ENCODE peak calls at places on chromosome 19, in five cellular contexts. Y is foreskin keratinocyte, I is psoas muscle, W is uterus, Z is RWPE2. U is an unnamed sample. For H3K27me3, the result is how much of the 10 kb centered on the place peaks cover.

GRCh38 chr19:13036366-13036976 is 41.2 kb downstream of the NFIX start:
- DNase-seq in Y (no peak), I (peak), W (peak), Z (no peak), U (no peak)

GRCh38 chr19:13002389-13002898 is 7.2 kb downstream of the NFIX start:
- DNase-seq in Y (no peak), I (peak), W (no peak), Z (no peak), U (peak)

GRCh38 chr19:532578-533484 is 1.3 kb downstream of the CDC34 start:
- DNase-seq in Y (peak), I (peak), W (peak), Z (no peak), U (peak)

GRCh38 chr19:53509845-53510244 is 28.1 kb upstream of the ZNF331 start:
- DNase-seq in Y (no peak), I (no peak), W (no peak), Z (no peak), U (no peak)

GRCh38 chr19:56808717-56809392 is 31.7 kb downstream of the PEG3 start:
- DNase-seq in Y (no peak), I (no peak), W (no peak), Z (no peak), U (no peak)

GRCh38 chr19:43700368-43701015 is 15.4 kb upstream of the IRGC start:
- DNase-seq in Y (peak), I (peak), W (peak), Z (no peak), U (no peak)

GRCh38 chr19:44570984-44571684 is 41.7 kb upstream of the CEACAM20 start:
- DNase-seq in Y (peak), I (no peak), W (peak), Z (no peak), U (peak)

GRCh38 chr19:13748169-13748884 is 16.0 kb upstream of the MRI1 start:
- DNase-seq in Y (no peak), I (no peak), W (no peak), Z (no peak), U (no peak)

GRCh38 chr19:3916033-3916432 is 16.8 kb upstream of the NMRK2 start:
- DNase-seq in Y (no peak), I (no peak), W (no peak), Z (no peak), U (no peak)

GRCh38 chr19:16285769-16286564 is 38.7 kb upstream of the KLF2 start:
- DNase-seq in Y (no peak), I (peak), W (peak), Z (no peak), U (no peak)

GRCh38 chr19:23393121-23393520 is 2.1 kb downstream of the ZNF91 start:
- DNase-seq in Y (no peak), I (no peak), W (no peak), Z (no peak), U (no peak)

GRCh38 chr19:898663-899062 is 5.4 kb downstream of the RNU6-9 start:
- DNase-seq in Y (no peak), I (peak), W (no peak), Z (no peak), U (no peak)

GRCh38 chr19:16920816-16921529 is 32.2 kb downstream of the F2RL3 start:
- DNase-seq in Y (peak), I (peak), W (no peak), Z (peak), U (peak)

GRCh38 chr19:56350416-56351045 is 35.9 kb upstream of the ZSCAN5A start:
- DNase-seq in Y (no peak), I (no peak), W (peak), Z (no peak), U (peak)

GRCh38 chr19:12880551-12881171 is 588 bp downstream of the DNASE2 start:
- DNase-seq in Y (no peak), I (no peak), W (peak), Z (no peak), U (no peak)

GRCh38 chr19:34269968-34270621 is 15.7 kb downstream of the GARRE1 start:
- DNase-seq in Y (peak), I (peak), W (peak), Z (no peak), U (no peak)

GRCh38 chr19:15479391-15480345 is at the start of gene PGLYRP2:
- DNase-seq in Y (no peak), I (peak), W (no peak), Z (no peak), U (peak)

GRCh38 chr19:1907563-1908363 is 2.6 kb downstream of the ADAT3 start:
- DNase-seq in Y (no peak), I (peak), W (no peak), Z (no peak), U (no peak)

GRCh38 chr19:30666301-30666803 is 294.2 kb downstream of the ZNF536 start:
- DNase-seq in Y (no peak), I (peak), W (peak), Z (no peak), U (no peak)

GRCh38 chr19:58228584-58229254 is at the start of gene ZNF544:
- DNase-seq in Y (peak), I (peak), W (peak), Z (peak), U (peak)

GRCh38 chr19:6536138-6536671 is 5.4 kb downstream of the TNFSF9 start:
- DNase-seq in Y (peak), I (peak), W (peak), Z (no peak), U (no peak)

GRCh38 chr19:13244920-13245319 is 94.7 kb downstream of the IER2 start:
- DNase-seq in Y (no peak), I (no peak), W (no peak), Z (no peak), U (no peak)

GRCh38 chr19:58569943-58570670 is 3.0 kb downstream of the MZF1 start:
- DNase-seq in Y (no peak), I (no peak), W (peak), Z (no peak), U (no peak)

GRCh38 chr19:588758-589692 is 656 bp upstream of the HCN2 start:
- DNase-seq in Y (no peak), I (no peak), W (no peak), Z (peak), U (no peak)

GRCh38 chr19:11452814-11453335 is 17.4 kb downstream of the PRKCSH start:
- DNase-seq in Y (no peak), I (no peak), W (no peak), Z (no peak), U (no peak)

GRCh38 chr19:8071912-8072311 is 19.4 kb downstream of the CCL25 start:
- DNase-seq in Y (no peak), I (no peak), W (no peak), Z (no peak), U (no peak)

GRCh38 chr19:21878646-21879045 is 42.7 kb upstream of the ZNF43 start:
- DNase-seq in Y (no peak), I (no peak), W (no peak), Z (no peak), U (no peak)

GRCh38 chr19:35549174-35549788 is 3.9 kb downstream of the TMEM147 start:
- DNase-seq in Y (peak), I (no peak), W (peak), Z (no peak), U (peak)

GRCh38 chr19:4977299-4978174 is 8.6 kb downstream of the KDM4B start:
- DNase-seq in Y (peak), I (peak), W (peak), Z (no peak), U (no peak)

GRCh38 chr19:12938536-12939291 is at the start of gene CALR:
- DNase-seq in Y (no peak), I (peak), W (no peak), Z (no peak), U (no peak)

GRCh38 chr19:21580101-21580500 is 74.7 kb downstream of the ZNF429 start:
- DNase-seq in Y (no peak), I (no peak), W (no peak), Z (no peak), U (no peak)

GRCh38 chr19:54030895-54031586 is 32.7 kb downstream of the VSTM1 start:
- DNase-seq in Y (no peak), I (no peak), W (no peak), Z (no peak), U (no peak)

GRCh38 chr19:53112286-53112685 is 9.1 kb upstream of the ZNF160 start:
- DNase-seq in Y (no peak), I (no peak), W (no peak), Z (no peak), U (no peak)

GRCh38 chr19:34314437-34315313 is 50.3 kb upstream of the GPI start:
- DNase-seq in Y (no peak), I (no peak), W (no peak), Z (no peak), U (no peak)

GRCh38 chr19:14550201-14550754 is 20.9 kb downstream of the TECR start:
- DNase-seq in Y (no peak), I (no peak), W (no peak), Z (peak), U (peak)

GRCh38 chr19:47436712-47437401 is 17.5 kb upstream of the MEIS3 start:
- DNase-seq in Y (no peak), I (peak), W (peak), Z (no peak), U (peak)

GRCh38 chr19:15432629-15433518 is 14.1 kb upstream of the AKAP8L start:
- DNase-seq in Y (peak), I (peak), W (peak), Z (peak), U (peak)

DNA sequence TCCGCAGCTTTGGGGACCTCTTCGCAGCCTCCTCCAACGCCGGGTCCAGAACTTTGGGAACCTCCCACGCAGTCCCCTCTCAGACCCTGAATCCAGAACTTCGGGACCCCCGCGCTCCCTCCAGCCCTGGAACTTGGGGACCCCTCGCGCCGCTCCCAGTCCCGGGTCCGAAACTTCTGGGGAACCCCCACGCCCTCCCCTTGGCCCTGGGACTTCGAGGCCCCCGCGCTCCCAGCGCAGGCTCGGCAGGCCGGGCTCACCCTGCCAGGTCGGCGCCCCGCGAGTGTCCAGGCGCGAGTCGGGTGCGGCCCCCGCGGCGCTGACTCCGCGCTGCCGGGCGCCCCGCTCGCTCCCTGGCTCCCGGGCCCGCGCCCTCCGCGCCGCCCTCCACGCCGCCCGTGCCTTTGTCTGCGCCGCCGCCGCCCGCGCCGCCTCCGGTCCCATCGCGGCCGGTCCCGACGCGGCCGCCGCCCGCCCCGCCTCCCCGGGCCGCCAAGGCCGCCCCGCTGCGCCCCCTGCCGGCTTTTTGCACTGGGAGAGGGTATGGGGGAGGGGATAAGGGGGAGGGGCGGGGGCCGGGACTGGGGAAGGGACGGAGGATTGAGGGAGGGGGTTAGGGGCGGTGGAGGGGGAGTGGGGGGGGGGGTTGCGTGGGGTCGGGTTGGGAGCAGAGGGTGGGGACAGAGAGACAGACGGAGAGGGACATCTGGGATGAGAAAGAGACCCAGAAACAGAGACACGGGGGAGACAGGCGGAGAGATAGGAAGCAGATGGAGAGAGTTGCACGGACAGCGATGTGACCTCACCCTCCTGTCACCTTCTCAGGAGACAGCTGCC is at the start of gene HOMER3:
- DNase-seq in Y (no peak), I (peak), W (peak), Z (no peak), U (peak)
- H3K27me3 ChIP-seq in Y (under half), I (under half), W (under half), Z (under half), U (under half)

GRCh38 chr19:38013913-38014575 is 107.0 kb downstream of the SIPA1L3 start:
- DNase-seq in Y (no peak), I (no peak), W (no peak), Z (no peak), U (no peak)
- H3K27me3 ChIP-seq in Y (under half), I (under half), W (under half), Z (under half), U (under half)

DNA sequence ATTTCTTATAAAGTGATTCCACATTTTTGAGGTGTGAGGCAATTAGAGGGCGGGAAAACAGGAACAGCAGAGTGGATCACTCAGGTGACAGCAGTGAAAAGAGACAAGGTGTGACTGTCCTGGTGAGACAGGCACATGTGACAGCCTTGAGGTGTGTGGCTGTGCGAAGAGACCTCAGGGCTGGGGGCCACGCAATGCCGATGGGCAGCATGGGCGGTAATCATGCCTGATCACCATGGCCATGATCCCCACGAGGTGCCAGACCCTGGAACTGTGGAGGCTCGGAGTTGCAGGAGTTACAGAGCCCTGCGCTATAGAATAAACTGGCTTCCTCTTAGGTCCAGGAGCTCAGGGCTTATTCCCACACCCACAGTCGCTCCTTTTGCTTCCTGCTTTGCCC is 2.0 kb downstream of the SPACA6 start:
- DNase-seq in Y (no peak), I (no peak), W (no peak), Z (no peak), U (no peak)
- H3K27me3 ChIP-seq in Y (under half), I (under half), W (under half), Z (under half), U (under half)

GRCh38 chr19:41921280-41922219 is 6.7 kb downstream of the ERFL start:
- DNase-seq in Y (no peak), I (peak), W (no peak), Z (no peak), U (no peak)

GRCh38 chr19:41922220-41922576 is 6.1 kb downstream of the ERFL start:
- DNase-seq in Y (no peak), I (no peak), W (no peak), Z (no peak), U (no peak)

GRCh38 chr19:41922585-41922984 is 5.7 kb downstream of the ERFL start:
- DNase-seq in Y (no peak), I (no peak), W (no peak), Z (no peak), U (no peak)

GRCh38 chr19:41919948-41920712 is 8.1 kb downstream of the ERFL start:
- DNase-seq in Y (peak), I (no peak), W (no peak), Z (no peak), U (no peak)

DNA sequence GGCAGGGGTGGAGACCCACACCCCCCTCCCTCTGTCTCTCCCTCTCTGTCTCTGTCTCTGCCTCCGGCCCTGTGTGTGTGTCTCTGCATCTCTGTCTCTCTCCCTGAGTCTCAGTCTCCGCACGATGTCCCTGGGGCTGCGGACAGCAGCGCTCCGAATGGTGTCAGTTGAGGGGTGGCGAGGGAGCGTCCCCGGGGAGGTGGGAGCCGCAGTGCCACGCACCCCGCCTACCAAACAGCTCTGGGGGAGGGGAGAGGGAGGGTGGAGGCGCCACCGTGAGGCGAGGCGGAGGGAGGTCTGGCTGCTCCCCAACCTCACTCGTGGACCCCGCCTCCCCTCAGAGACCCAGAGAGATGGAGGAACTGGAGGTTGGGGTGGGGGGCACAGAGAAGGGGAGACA is 7.4 kb downstream of the ERFL start:
- DNase-seq in Y (no peak), I (no peak), W (no peak), Z (no peak), U (no peak)
- H3K27me3 ChIP-seq in Y (half or more), I (half or more), W (under half), Z (half or more), U (under half)

DNA sequence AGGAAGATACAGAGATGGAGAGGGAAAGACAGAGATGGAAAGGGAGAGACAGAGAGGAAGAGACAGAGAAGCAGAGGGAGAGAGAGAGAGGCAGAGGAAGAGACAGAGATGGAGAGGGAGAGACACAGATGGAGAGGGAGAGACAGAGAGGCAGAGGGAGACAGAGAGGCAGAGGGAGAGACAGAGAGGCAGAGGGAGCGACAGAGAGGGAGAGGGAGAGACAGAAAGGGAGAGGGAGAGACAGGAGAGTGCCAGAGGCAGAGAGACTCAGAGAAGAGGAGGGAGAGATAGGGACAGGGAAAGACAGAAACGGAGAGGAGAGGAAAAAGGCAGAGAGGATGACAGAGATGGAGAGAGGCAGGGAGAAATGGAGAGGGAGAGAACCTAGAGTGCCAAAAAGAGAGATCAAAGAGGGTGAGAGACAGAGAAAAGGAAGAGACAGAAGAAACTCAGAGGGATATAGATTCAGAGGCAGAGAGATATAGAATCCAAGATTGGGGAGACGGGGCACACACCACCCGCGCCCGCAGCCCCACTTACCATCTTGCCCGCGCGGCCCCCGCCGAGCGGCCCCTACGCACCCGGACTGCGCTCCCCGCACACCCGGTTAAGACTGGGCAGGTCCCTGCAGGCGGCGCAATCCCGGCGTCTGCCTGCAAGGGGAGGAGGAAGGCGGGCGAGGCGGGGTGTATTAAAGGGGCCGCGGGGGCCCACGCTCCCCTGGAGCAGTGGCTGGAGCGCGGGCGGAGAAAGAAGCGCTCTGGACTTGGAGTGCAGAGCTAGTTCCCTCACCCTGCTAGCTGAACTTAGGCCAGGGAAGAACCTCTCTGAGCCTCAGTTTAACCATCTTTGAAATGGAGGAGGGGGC is 10.7 kb downstream of the TM6SF2 start:
- DNase-seq in Y (no peak), I (no peak), W (no peak), Z (no peak), U (no peak)
- H3K27me3 ChIP-seq in Y (half or more), I (half or more), W (under half), Z (under half), U (under half)

GRCh38 chr19:49831592-49831991 is 13.5 kb downstream of the MED25 start:
- DNase-seq in Y (no peak), I (no peak), W (no peak), Z (no peak), U (no peak)
- H3K27me3 ChIP-seq in Y (under half), I (under half), W (under half), Z (under half), U (under half)

DNA sequence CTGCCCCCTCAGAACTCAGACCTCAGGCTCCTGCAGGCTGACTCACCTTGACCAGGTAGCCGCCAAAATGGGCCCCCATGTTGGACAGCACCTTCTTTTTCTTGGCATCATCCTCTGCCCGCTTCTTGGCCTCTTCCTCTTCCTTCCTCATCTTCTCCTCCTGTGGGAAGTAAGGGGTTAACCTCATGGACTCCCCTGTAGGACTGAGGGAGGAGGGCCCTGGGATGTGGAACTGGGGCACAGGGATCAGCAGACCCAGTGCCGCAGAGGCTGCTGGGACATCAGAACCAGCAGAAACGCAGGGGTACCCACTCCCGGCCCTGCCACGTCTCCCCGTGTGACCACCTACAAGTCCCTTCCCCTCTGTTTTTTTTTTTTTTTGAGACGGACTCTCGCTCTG is 11.1 kb downstream of the TNNT1 start:
- DNase-seq in Y (no peak), I (no peak), W (no peak), Z (no peak), U (no peak)
- H3K27me3 ChIP-seq in Y (under half), I (under half), W (under half), Z (under half), U (under half)

GRCh38 chr19:46179076-46179740 is 31.2 kb downstream of the IGFL2 start:
- DNase-seq in Y (no peak), I (no peak), W (no peak), Z (no peak), U (no peak)

GRCh38 chr19:46176116-46176860 is 28.2 kb downstream of the IGFL2 start:
- DNase-seq in Y (no peak), I (no peak), W (no peak), Z (no peak), U (no peak)

GRCh38 chr19:46173886-46174475 is 25.9 kb downstream of the IGFL2 start:
- DNase-seq in Y (no peak), I (no peak), W (no peak), Z (no peak), U (peak)
- H3K27me3 ChIP-seq in Y (under half), I (under half), W (under half), Z (under half), U (under half)